ENCODE peak calls at places on chromosomes 1 and 21, in eight cellular contexts. One of them, this sample, is unnamed.

GRCh38 chr1:11730429-11730861 is 5.5 kb upstream of the AGTRAP start:
- DNase-seq in cardiac muscle cell: peak
- DNase-seq in left lung: no peak
- DNase-seq in A673: peak
- DNase-seq in astrocyte of the cerebellum: no peak
- DNase-seq in testis: no peak
- DNase-seq in fibroblast of lung: peak
- DNase-seq in hepatocyte: no peak
- DNase-seq in this sample: no peak

GRCh38 chr1:186792870-186793581 is 35.7 kb upstream of the PLA2G4A start:
- DNase-seq in cardiac muscle cell: peak
- DNase-seq in left lung: no peak
- DNase-seq in A673: no peak
- DNase-seq in astrocyte of the cerebellum: peak
- DNase-seq in testis: no peak
- DNase-seq in fibroblast of lung: no peak
- DNase-seq in hepatocyte: no peak
- DNase-seq in this sample: no peak

GRCh38 chr1:156931553-156931952 is 11.1 kb downstream of the LRRC71 start:
- DNase-seq in cardiac muscle cell: no peak
- DNase-seq in left lung: no peak
- DNase-seq in A673: no peak
- DNase-seq in astrocyte of the cerebellum: peak
- DNase-seq in testis: no peak
- DNase-seq in fibroblast of lung: peak
- DNase-seq in hepatocyte: no peak
- DNase-seq in this sample: no peak

GRCh38 chr1:221392453-221392852 is 349.4 kb downstream of the DUSP10 start:
- DNase-seq in cardiac muscle cell: peak
- DNase-seq in left lung: no peak
- DNase-seq in A673: no peak
- DNase-seq in astrocyte of the cerebellum: peak
- DNase-seq in testis: no peak
- DNase-seq in fibroblast of lung: peak
- DNase-seq in hepatocyte: no peak
- DNase-seq in this sample: peak

GRCh38 chr1:17287377-17287776 is 20.6 kb upstream of the PADI4 start:
- DNase-seq in cardiac muscle cell: peak
- DNase-seq in left lung: no peak
- DNase-seq in A673: peak
- DNase-seq in astrocyte of the cerebellum: peak
- DNase-seq in testis: no peak
- DNase-seq in fibroblast of lung: peak
- DNase-seq in hepatocyte: no peak
- DNase-seq in this sample: peak

GRCh38 chr1:71780681-71781080 is 501.7 kb downstream of the NEGR1 start:
- DNase-seq in cardiac muscle cell: no peak
- DNase-seq in left lung: no peak
- DNase-seq in A673: no peak
- DNase-seq in astrocyte of the cerebellum: no peak
- DNase-seq in testis: no peak
- DNase-seq in fibroblast of lung: no peak
- DNase-seq in hepatocyte: no peak
- DNase-seq in this sample: no peak

GRCh38 chr1:61344711-61345110 is 262.4 kb downstream of the NFIA start:
- DNase-seq in cardiac muscle cell: peak
- DNase-seq in left lung: no peak
- DNase-seq in A673: no peak
- DNase-seq in astrocyte of the cerebellum: peak
- DNase-seq in testis: no peak
- DNase-seq in fibroblast of lung: no peak
- DNase-seq in hepatocyte: no peak
- DNase-seq in this sample: no peak

GRCh38 chr21:45430521-45431501 is 25.8 kb downstream of the COL18A1 start:
- DNase-seq in cardiac muscle cell: no peak
- DNase-seq in left lung: peak
- DNase-seq in A673: no peak
- DNase-seq in astrocyte of the cerebellum: no peak
- DNase-seq in testis: peak
- DNase-seq in fibroblast of lung: peak
- DNase-seq in hepatocyte: peak
- DNase-seq in this sample: no peak

GRCh38 chr1:209208648-209209047 is 374.9 kb upstream of the CAMK1G start:
- DNase-seq in cardiac muscle cell: no peak
- DNase-seq in left lung: no peak
- DNase-seq in A673: no peak
- DNase-seq in astrocyte of the cerebellum: no peak
- DNase-seq in testis: no peak
- DNase-seq in fibroblast of lung: no peak
- DNase-seq in hepatocyte: no peak
- DNase-seq in this sample: no peak

GRCh38 chr1:55143686-55144085 is 71.5 kb downstream of the USP24 start:
- DNase-seq in cardiac muscle cell: no peak
- DNase-seq in left lung: no peak
- DNase-seq in A673: no peak
- DNase-seq in astrocyte of the cerebellum: no peak
- DNase-seq in testis: no peak
- DNase-seq in fibroblast of lung: no peak
- DNase-seq in hepatocyte: peak
- DNase-seq in this sample: no peak

GRCh38 chr1:201009967-201010645 is 13.4 kb downstream of the KIF21B start:
- DNase-seq in cardiac muscle cell: no peak
- DNase-seq in left lung: no peak
- DNase-seq in A673: no peak
- DNase-seq in astrocyte of the cerebellum: no peak
- DNase-seq in testis: no peak
- DNase-seq in fibroblast of lung: no peak
- DNase-seq in hepatocyte: no peak
- DNase-seq in this sample: no peak

GRCh38 chr1:183845681-183846080 is 40.8 kb downstream of the RGL1 start:
- DNase-seq in cardiac muscle cell: no peak
- DNase-seq in left lung: no peak
- DNase-seq in A673: no peak
- DNase-seq in astrocyte of the cerebellum: no peak
- DNase-seq in testis: no peak
- DNase-seq in fibroblast of lung: peak
- DNase-seq in hepatocyte: no peak
- DNase-seq in this sample: no peak

DNA sequence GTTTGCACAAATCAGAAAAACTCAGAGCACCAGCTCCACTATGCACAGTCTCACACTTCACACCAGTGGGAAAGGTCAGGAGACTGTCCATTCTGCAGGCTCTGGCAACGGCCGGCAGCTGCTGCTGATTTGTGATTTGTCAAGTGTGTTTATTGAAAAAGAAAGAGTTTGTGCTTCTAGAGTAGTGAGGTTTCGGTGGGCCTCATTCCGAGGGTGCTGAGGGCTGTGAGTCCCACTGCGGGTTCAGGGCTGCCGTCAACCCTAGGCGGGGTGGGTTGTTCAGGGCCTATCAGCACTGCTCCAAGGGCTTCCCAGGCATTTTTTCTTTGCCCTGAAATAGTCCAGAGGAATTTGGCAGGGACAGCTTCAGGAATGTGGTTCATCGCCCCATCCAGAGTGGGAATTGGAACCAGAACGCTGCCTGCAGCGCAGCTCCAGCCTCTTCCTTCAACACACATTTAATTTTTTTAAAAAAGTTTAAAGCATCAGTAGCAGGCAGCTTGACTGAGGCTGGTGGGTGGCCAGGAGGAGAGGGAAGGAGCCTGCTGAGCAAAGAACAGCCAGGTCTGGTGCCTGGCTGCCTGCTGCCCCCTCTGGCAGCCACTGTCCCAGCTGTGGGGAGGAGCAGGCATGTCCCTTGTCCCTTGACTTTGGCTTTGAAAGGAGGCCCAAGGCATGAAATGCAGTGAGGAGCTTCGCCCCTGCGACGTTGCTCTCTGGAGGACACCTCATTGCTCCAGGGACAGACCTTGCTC is 19.7 kb downstream of the STUM start:
- DNase-seq in cardiac muscle cell: peak
- DNase-seq in left lung: no peak
- DNase-seq in A673: no peak
- DNase-seq in astrocyte of the cerebellum: no peak
- DNase-seq in testis: peak
- DNase-seq in fibroblast of lung: no peak
- DNase-seq in hepatocyte: peak
- DNase-seq in this sample: no peak
- TF ChIP-seq CTCF in cardiac muscle cell: peak
- TF ChIP-seq CTCF in left lung: no peak
- TF ChIP-seq CTCF in A673: peak
- TF ChIP-seq CTCF in astrocyte of the cerebellum: peak
- TF ChIP-seq CTCF in testis: no peak
- TF ChIP-seq CTCF in fibroblast of lung: no peak
- TF ChIP-seq CTCF in hepatocyte: peak
- TF ChIP-seq CTCF in this sample: peak

GRCh38 chr1:117370071-117370470 is 2.8 kb downstream of the MAN1A2 start:
- DNase-seq in cardiac muscle cell: peak
- DNase-seq in left lung: no peak
- DNase-seq in A673: no peak
- DNase-seq in astrocyte of the cerebellum: no peak
- DNase-seq in testis: no peak
- DNase-seq in fibroblast of lung: no peak
- DNase-seq in hepatocyte: no peak
- DNase-seq in this sample: no peak
- H3K4me3 ChIP-seq in cardiac muscle cell: peak
- H3K4me3 ChIP-seq in left lung: peak
- H3K4me3 ChIP-seq in A673: peak
- H3K4me3 ChIP-seq in astrocyte of the cerebellum: peak
- H3K4me3 ChIP-seq in testis: no peak
- H3K4me3 ChIP-seq in fibroblast of lung: peak
- H3K4me3 ChIP-seq in hepatocyte: peak
- H3K4me3 ChIP-seq in this sample: peak

DNA sequence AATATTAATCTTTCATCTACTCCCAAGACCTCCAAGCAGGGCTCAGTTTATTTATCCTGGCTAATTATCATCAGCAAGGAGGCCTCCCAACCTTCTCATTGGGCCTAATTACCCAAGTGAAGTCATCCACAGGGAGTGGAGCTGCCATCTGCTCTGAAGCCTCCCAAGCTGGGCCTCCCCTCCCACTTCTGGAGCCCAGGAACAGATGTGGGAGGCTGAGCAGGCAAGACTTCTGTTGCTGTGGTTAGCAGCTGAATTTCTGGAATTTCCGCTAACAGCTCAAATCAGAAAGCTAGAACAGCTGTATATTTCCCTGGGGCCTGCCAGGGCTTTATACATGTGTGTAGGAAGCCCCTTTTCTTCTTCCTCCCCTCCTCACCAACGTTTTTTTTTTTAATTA is 127.5 kb downstream of the UCK2 start:
- DNase-seq in cardiac muscle cell: peak
- DNase-seq in left lung: no peak
- DNase-seq in A673: peak
- DNase-seq in astrocyte of the cerebellum: no peak
- DNase-seq in testis: no peak
- DNase-seq in fibroblast of lung: peak
- DNase-seq in hepatocyte: no peak
- DNase-seq in this sample: peak
- TF ChIP-seq CTCF in cardiac muscle cell: no peak
- TF ChIP-seq CTCF in left lung: no peak
- TF ChIP-seq CTCF in A673: no peak
- TF ChIP-seq CTCF in astrocyte of the cerebellum: no peak
- TF ChIP-seq CTCF in testis: no peak
- TF ChIP-seq CTCF in fibroblast of lung: no peak
- TF ChIP-seq CTCF in hepatocyte: no peak
- TF ChIP-seq CTCF in this sample: no peak

GRCh38 chr1:154878371-154879355 is 8.6 kb upstream of the KCNN3 start:
- DNase-seq in cardiac muscle cell: peak
- DNase-seq in left lung: peak
- DNase-seq in A673: peak
- DNase-seq in astrocyte of the cerebellum: peak
- DNase-seq in testis: peak
- DNase-seq in fibroblast of lung: peak
- DNase-seq in hepatocyte: peak
- DNase-seq in this sample: no peak
- H3K4me3 ChIP-seq in cardiac muscle cell: no peak
- H3K4me3 ChIP-seq in left lung: no peak
- H3K4me3 ChIP-seq in A673: no peak
- H3K4me3 ChIP-seq in astrocyte of the cerebellum: no peak
- H3K4me3 ChIP-seq in testis: no peak
- H3K4me3 ChIP-seq in fibroblast of lung: no peak
- H3K4me3 ChIP-seq in hepatocyte: no peak
- H3K4me3 ChIP-seq in this sample: no peak

GRCh38 chr1:202700061-202700460 is 10.2 kb downstream of the SYT2 start:
- DNase-seq in cardiac muscle cell: no peak
- DNase-seq in left lung: no peak
- DNase-seq in A673: no peak
- DNase-seq in astrocyte of the cerebellum: no peak
- DNase-seq in testis: no peak
- DNase-seq in fibroblast of lung: no peak
- DNase-seq in hepatocyte: no peak
- DNase-seq in this sample: no peak

GRCh38 chr1:202698276-202698675 is 12.0 kb downstream of the SYT2 start:
- DNase-seq in cardiac muscle cell: no peak
- DNase-seq in left lung: no peak
- DNase-seq in A673: no peak
- DNase-seq in astrocyte of the cerebellum: no peak
- DNase-seq in testis: no peak
- DNase-seq in fibroblast of lung: no peak
- DNase-seq in hepatocyte: no peak
- DNase-seq in this sample: no peak

GRCh38 chr1:202694354-202694753 is 15.9 kb downstream of the SYT2 start:
- DNase-seq in cardiac muscle cell: no peak
- DNase-seq in left lung: no peak
- DNase-seq in A673: no peak
- DNase-seq in astrocyte of the cerebellum: no peak
- DNase-seq in testis: no peak
- DNase-seq in fibroblast of lung: no peak
- DNase-seq in hepatocyte: no peak
- DNase-seq in this sample: no peak

GRCh38 chr1:202692959-202693555 is 17.2 kb downstream of the SYT2 start:
- DNase-seq in cardiac muscle cell: peak
- DNase-seq in left lung: no peak
- DNase-seq in A673: peak
- DNase-seq in astrocyte of the cerebellum: peak
- DNase-seq in testis: peak
- DNase-seq in fibroblast of lung: peak
- DNase-seq in hepatocyte: peak
- DNase-seq in this sample: no peak

DNA sequence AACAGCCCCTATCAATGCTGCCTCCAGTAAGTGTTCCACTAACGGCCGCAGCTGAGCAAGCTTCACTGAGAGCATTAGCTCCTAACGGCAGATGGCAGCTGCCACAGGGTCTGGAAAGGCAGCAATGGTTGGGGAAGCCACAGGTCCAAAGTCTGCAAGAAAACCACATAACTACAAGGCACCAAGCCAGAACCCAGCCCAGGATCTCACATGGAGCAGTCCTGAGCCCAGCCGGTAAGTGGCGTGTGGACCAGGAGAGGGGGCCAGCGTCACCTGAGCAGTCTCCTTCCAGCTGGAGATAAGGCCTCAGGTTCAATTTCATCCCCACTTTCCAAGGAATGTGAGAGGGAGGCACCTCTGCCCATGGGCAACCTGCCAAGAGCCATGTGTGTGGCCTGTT is 13.2 kb downstream of the SYT2 start:
- DNase-seq in cardiac muscle cell: no peak
- DNase-seq in left lung: no peak
- DNase-seq in A673: no peak
- DNase-seq in astrocyte of the cerebellum: no peak
- DNase-seq in testis: no peak
- DNase-seq in fibroblast of lung: no peak
- DNase-seq in hepatocyte: no peak
- DNase-seq in this sample: no peak
- TF ChIP-seq CTCF in cardiac muscle cell: no peak
- TF ChIP-seq CTCF in left lung: no peak
- TF ChIP-seq CTCF in A673: no peak
- TF ChIP-seq CTCF in astrocyte of the cerebellum: no peak
- TF ChIP-seq CTCF in testis: no peak
- TF ChIP-seq CTCF in fibroblast of lung: no peak
- TF ChIP-seq CTCF in hepatocyte: no peak
- TF ChIP-seq CTCF in this sample: no peak

GRCh38 chr1:40384413-40384762 is 10.9 kb downstream of the SMAP2 start:
- DNase-seq in cardiac muscle cell: peak
- DNase-seq in left lung: no peak
- DNase-seq in A673: no peak
- DNase-seq in astrocyte of the cerebellum: no peak
- DNase-seq in testis: no peak
- DNase-seq in fibroblast of lung: no peak
- DNase-seq in hepatocyte: no peak
- DNase-seq in this sample: no peak
- H3K4me3 ChIP-seq in cardiac muscle cell: no peak
- H3K4me3 ChIP-seq in left lung: no peak
- H3K4me3 ChIP-seq in A673: no peak
- H3K4me3 ChIP-seq in astrocyte of the cerebellum: no peak
- H3K4me3 ChIP-seq in testis: no peak
- H3K4me3 ChIP-seq in fibroblast of lung: no peak
- H3K4me3 ChIP-seq in hepatocyte: no peak
- H3K4me3 ChIP-seq in this sample: no peak

This sample was measured in AG09309.